ENCODE peak calls at places on chromosomes 7 and 10, in nine cellular contexts. O is Caki2; T is heart left ventricle; S is cardiac fibroblast; C is naive thymus-derived CD4-positive, alpha-beta T cell; Y is left cardiac atrium; E is GM12865; R is COR-L47; Z is activated naive CD4-positive, alpha-beta T cell treated with anti-CD3 and anti-CD28 coated beads for 36 hours. N is an unnamed sample.

GRCh38 chr7:155296788-155297516 is 726 bp upstream of the INSIG1 start:
- DNase-seq in O (no peak), T (peak), S (peak), C (peak), Y (peak), E (peak), R (peak), Z (peak), N (peak)

GRCh38 chr7:124992881-124993562 is 63.4 kb upstream of the POT1 start:
- DNase-seq in O (peak), T (no peak), S (peak), C (no peak), Y (no peak), E (no peak), R (no peak), Z (no peak), N (peak)

GRCh38 chr10:27433976-27434375 is 70.1 kb upstream of the RAB18 start:
- DNase-seq in O (no peak), T (no peak), S (no peak), C (no peak), Y (no peak), E (no peak), R (no peak), Z (no peak), N (no peak)

GRCh38 chr7:117219485-117219884 is 103.4 kb downstream of the WNT2 start:
- DNase-seq in O (no peak), T (no peak), S (peak), C (no peak), Y (no peak), E (no peak), R (no peak), Z (no peak), N (no peak)

GRCh38 chr10:36559990-36560389 is 565.4 kb upstream of the ANKRD30A start:
- DNase-seq in O (no peak), T (no peak), S (no peak), C (no peak), Y (no peak), E (no peak), R (no peak), Z (no peak), N (no peak)

GRCh38 chr10:37582237-37582636 is 275.2 kb downstream of the ZNF248 start:
- DNase-seq in O (no peak), T (no peak), S (no peak), C (no peak), Y (no peak), E (no peak), R (no peak), Z (no peak), N (no peak)

GRCh38 chr10:74047871-74048270 is 50.0 kb downstream of the VCL start:
- DNase-seq in O (peak), T (no peak), S (peak), C (no peak), Y (no peak), E (no peak), R (no peak), Z (no peak), N (no peak)

GRCh38 chr7:1815051-1815481 is 145.0 kb downstream of the ELFN1 start:
- DNase-seq in O (no peak), T (no peak), S (no peak), C (no peak), Y (no peak), E (no peak), R (no peak), Z (no peak), N (peak)

GRCh38 chr10:15088428-15089261 is at the start of gene ACBD7:
- DNase-seq in O (peak), T (peak), S (peak), C (peak), Y (peak), E (peak), R (peak), Z (peak), N (peak)

GRCh38 chr10:60757422-60757895 is 20.8 kb upstream of the CDK1 start:
- DNase-seq in O (peak), T (no peak), S (no peak), C (no peak), Y (no peak), E (no peak), R (no peak), Z (no peak), N (no peak)

GRCh38 chr10:48289652-48290238 is 15.2 kb upstream of the FRMPD2 start:
- DNase-seq in O (peak), T (peak), S (peak), C (peak), Y (peak), E (peak), R (peak), Z (peak), N (peak)

GRCh38 chr7:106039486-106040060 is 72.5 kb downstream of the SYPL1 start:
- DNase-seq in O (no peak), T (no peak), S (peak), C (no peak), Y (no peak), E (no peak), R (no peak), Z (no peak), N (no peak)

N was measured in aorta.